ENCODE peak calls at places on chromosomes 5 and 9, in six cellular contexts. M, C, G, L, F and H are unnamed samples.

GRCh38 chr5:96752341-96753016 is 55.3 kb downstream of the ERAP1 start:
- DNase-seq in M (no peak), C (peak), G (peak), L (no peak), F (no peak), H (peak)

GRCh38 chr9:74094766-74095165 is 402.4 kb upstream of the RORB start:
- DNase-seq in M (no peak), C (no peak), G (no peak), L (no peak), F (no peak), H (no peak)

GRCh38 chr5:148306446-148306845 is 5.8 kb upstream of the SPINK7 start:
- DNase-seq in M (no peak), C (no peak), G (no peak), L (no peak), F (no peak), H (no peak)

GRCh38 chr5:180291943-180292831 is at the start of gene MAPK9:
- DNase-seq in M (peak), C (peak), G (peak), L (peak), F (peak), H (peak)

GRCh38 chr5:77168187-77168883 is 42.1 kb upstream of the PDE8B start:
- DNase-seq in M (peak), C (no peak), G (peak), L (peak), F (no peak), H (no peak)

GRCh38 chr5:88657166-88657565 is 225.8 kb downstream of the MEF2C start:
- DNase-seq in M (no peak), C (no peak), G (peak), L (no peak), F (no peak), H (no peak)

GRCh38 chr9:89748831-89749499 is 144.2 kb downstream of the GADD45G start:
- DNase-seq in M (no peak), C (no peak), G (no peak), L (no peak), F (no peak), H (no peak)

GRCh38 chr5:94057217-94057616 is 315.8 kb upstream of the POU5F2 start:
- DNase-seq in M (no peak), C (no peak), G (no peak), L (no peak), F (no peak), H (no peak)